ENCODE peak calls at places on chromosomes 13 and 19, in six cellular contexts. A is K562, J is heart left ventricle, E is body of pancreas, F is uterus, T is IMR-90. C is an unnamed sample.

GRCh38 chr19:49956113-49956491 is 4.9 kb downstream of the SIGLEC11 start:
- DNase-seq in A (no peak), J (no peak), E (peak; percentile 27), F (no peak), T (no peak), C (no peak)

GRCh38 chr19:46218160-46218559 is 11.4 kb upstream of the IGFL1 start:
- DNase-seq in A (peak; percentile 45), J (no peak), E (no peak), F (no peak), T (peak; percentile 6), C (no peak)

GRCh38 chr19:5624741-5625140 is 1.9 kb downstream of the SAFB start:
- DNase-seq in A (no peak), J (no peak), E (no peak), F (no peak), T (no peak), C (no peak)

GRCh38 chr19:51821921-51822716 is 27.2 kb downstream of the FPR3 start:
- DNase-seq in A (no peak), J (no peak), E (peak; percentile 33), F (no peak), T (no peak), C (no peak)

GRCh38 chr19:35872180-35872579 is 3.8 kb downstream of the APLP1 start:
- DNase-seq in A (no peak), J (no peak), E (no peak), F (no peak), T (no peak), C (no peak)

GRCh38 chr19:18279516-18280246 is 1.7 kb downstream of the JUND start:
- DNase-seq in A (peak; percentile 95), J (peak; percentile 95), E (peak; percentile 94), F (peak; percentile 94), T (peak; percentile 92), C (peak; percentile 95)

GRCh38 chr13:77176350-77176749 is 149.4 kb upstream of the FBXL3 start:
- DNase-seq in A (no peak), J (no peak), E (no peak), F (no peak), T (peak; percentile 89), C (no peak)

GRCh38 chr13:91574756-91575155 is 176.3 kb downstream of the GPC5 start:
- DNase-seq in A (no peak), J (no peak), E (no peak), F (no peak), T (peak; percentile 33), C (no peak)

GRCh38 chr13:41589434-41589833 is 132.1 kb downstream of the RGCC start:
- DNase-seq in A (no peak), J (no peak), E (no peak), F (no peak), T (no peak), C (no peak)

GRCh38 chr13:41588899-41589298 is 131.5 kb downstream of the RGCC start:
- DNase-seq in A (peak; percentile 52), J (no peak), E (no peak), F (no peak), T (peak; percentile 97), C (no peak)

GRCh38 chr13:41590643-41591042 is 133.3 kb downstream of the RGCC start:
- DNase-seq in A (no peak), J (no peak), E (no peak), F (no peak), T (no peak), C (no peak)

GRCh38 chr13:41590122-41590521 is 132.8 kb downstream of the RGCC start:
- DNase-seq in A (peak; percentile 10), J (no peak), E (no peak), F (no peak), T (no peak), C (no peak)

DNA sequence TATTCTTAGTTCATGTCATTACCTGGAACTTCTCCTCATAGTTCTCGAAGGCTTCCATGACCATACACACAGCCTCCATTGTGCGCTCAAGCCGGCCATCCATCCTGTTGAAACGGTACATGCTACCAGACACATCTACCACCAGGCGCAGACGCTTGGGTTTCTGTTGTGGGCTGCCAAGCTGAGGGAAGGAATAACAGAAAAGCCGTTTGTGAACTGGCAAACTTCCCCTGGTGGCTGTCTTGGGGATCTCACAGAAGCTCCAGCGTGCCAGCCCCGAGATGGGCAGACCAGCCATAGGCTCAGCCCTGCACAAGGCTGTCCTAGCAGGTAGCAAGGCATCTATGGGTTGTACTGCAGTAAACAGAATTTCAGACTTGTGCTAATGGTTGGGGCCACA is 130.1 kb downstream of the RGCC start:
- DNase-seq in A (no peak), J (no peak), E (no peak), F (no peak), T (no peak), C (no peak)
- TF ChIP-seq CTCF in A (no peak), J (no peak), E (no peak), F (no peak), T (no peak), C (no peak)

DNA sequence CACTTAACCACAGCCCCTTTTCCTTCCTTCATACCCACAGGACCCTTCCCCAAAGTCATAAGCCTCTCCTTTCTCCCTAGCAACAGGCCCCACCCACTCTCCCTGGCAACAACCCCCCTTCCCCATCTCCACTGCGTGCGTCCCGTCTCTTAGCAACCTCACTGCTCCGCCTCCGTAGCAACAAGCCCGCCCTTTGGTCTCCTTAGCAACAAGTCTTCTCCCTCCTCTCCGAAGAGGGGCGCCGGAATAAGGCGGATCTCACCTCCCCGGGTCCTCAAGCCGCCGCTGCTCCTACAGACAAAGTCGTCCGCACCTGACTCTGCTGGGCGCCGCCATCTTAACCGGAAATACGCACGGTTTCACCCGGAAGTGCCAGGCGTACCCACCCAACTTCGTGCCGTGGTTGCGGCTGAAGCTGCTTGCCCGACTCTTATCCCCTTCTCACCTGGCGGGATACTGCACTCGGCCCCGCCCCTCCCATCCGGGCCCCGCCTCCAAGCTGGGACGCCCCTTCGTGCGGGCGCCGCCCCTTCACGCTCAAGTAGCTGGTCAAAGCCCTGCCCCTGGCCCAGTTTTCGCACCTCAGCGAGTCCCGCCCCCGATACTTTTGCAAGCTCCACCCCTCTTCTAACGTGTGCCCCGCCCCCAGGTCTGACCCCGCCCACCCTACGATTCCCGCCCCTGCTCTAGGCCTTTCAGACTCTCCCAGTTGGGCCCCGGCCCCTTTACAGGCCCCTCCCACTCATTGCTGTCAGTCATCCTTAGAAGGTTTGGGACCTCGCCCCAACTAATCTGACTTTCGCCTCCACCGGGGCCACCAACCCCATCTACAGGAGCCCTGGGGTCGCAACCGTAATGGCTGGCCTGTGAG is at the start of gene HSPBP1:
- DNase-seq in A (peak; percentile 94), J (peak; percentile 94), E (peak; percentile 97), F (peak; percentile 95), T (peak; percentile 91), C (peak; percentile 97)
- TF ChIP-seq POLR2A in A (peak; percentile 76), J (peak; percentile 31), E (peak; percentile 69), F (no peak), T (peak; percentile 80), C (peak; percentile 23)

GRCh38 chr13:48859168-48860105 is 116.3 kb upstream of the FNDC3A start:
- DNase-seq in A (no peak), J (no peak), E (no peak), F (no peak), T (no peak), C (no peak)
- H3K4me3 ChIP-seq in A (no peak overlapping the region), J (no peak overlapping the region), E (no peak overlapping the region), F (no peak overlapping the region), T (no peak overlapping the region), C (no peak overlapping the region)

GRCh38 chr19:55549500-55550320 is 4.4 kb upstream of the SBK3 start:
- DNase-seq in A (no peak), J (peak; percentile 64), E (no peak), F (no peak), T (peak; percentile 93), C (no peak)
- TF ChIP-seq CTCF in A (no peak), J (peak; percentile 16), E (no peak), F (no peak), T (no peak), C (no peak)

C was measured in right lobe of liver.